ENCODE peak calls at places on chromosome 22, in five cellular contexts. One of them, this sample, is unnamed.

GRCh38 chr22:46250035-46250782 is at the start of gene CDPF1:
- DNase-seq in DMS153: peak
- DNase-seq in iris pigment epithelial cell: peak
- DNase-seq in AG08396: peak
- DNase-seq in NCI-H1105 treated with DMSO at 0.1 percent for 48 hours: peak
- DNase-seq in this sample: peak

GRCh38 chr22:29202231-29203192 is 3.2 kb upstream of the EMID1 start:
- DNase-seq in DMS153: peak
- DNase-seq in iris pigment epithelial cell: peak
- DNase-seq in AG08396: peak
- DNase-seq in NCI-H1105 treated with DMSO at 0.1 percent for 48 hours: no peak
- DNase-seq in this sample: peak

GRCh38 chr22:45473626-45474237 is 29.0 kb upstream of the FBLN1 start:
- DNase-seq in DMS153: no peak
- DNase-seq in iris pigment epithelial cell: no peak
- DNase-seq in AG08396: no peak
- DNase-seq in NCI-H1105 treated with DMSO at 0.1 percent for 48 hours: no peak
- DNase-seq in this sample: no peak

GRCh38 chr22:42399315-42400271 is 32.6 kb downstream of the NFAM1 start:
- DNase-seq in DMS153: peak
- DNase-seq in iris pigment epithelial cell: no peak
- DNase-seq in AG08396: no peak
- DNase-seq in NCI-H1105 treated with DMSO at 0.1 percent for 48 hours: peak
- DNase-seq in this sample: no peak

GRCh38 chr22:19853879-19854777 is 546 bp downstream of the GNB1L start:
- DNase-seq in DMS153: no peak
- DNase-seq in iris pigment epithelial cell: peak
- DNase-seq in AG08396: no peak
- DNase-seq in NCI-H1105 treated with DMSO at 0.1 percent for 48 hours: no peak
- DNase-seq in this sample: no peak

GRCh38 chr22:29306830-29307657 is 594 bp downstream of the GAS2L1 start:
- DNase-seq in DMS153: peak
- DNase-seq in iris pigment epithelial cell: peak
- DNase-seq in AG08396: peak
- DNase-seq in NCI-H1105 treated with DMSO at 0.1 percent for 48 hours: peak
- DNase-seq in this sample: peak

GRCh38 chr22:38758276-38758945 is 2.6 kb upstream of the SUN2 start:
- DNase-seq in DMS153: no peak
- DNase-seq in iris pigment epithelial cell: no peak
- DNase-seq in AG08396: no peak
- DNase-seq in NCI-H1105 treated with DMSO at 0.1 percent for 48 hours: no peak
- DNase-seq in this sample: peak

GRCh38 chr22:26547426-26547825 is 35.2 kb upstream of the TFIP11 start:
- DNase-seq in DMS153: no peak
- DNase-seq in iris pigment epithelial cell: no peak
- DNase-seq in AG08396: no peak
- DNase-seq in NCI-H1105 treated with DMSO at 0.1 percent for 48 hours: no peak
- DNase-seq in this sample: peak

GRCh38 chr22:26756675-26757293 is 99.4 kb downstream of the MIAT start:
- DNase-seq in DMS153: no peak
- DNase-seq in iris pigment epithelial cell: peak
- DNase-seq in AG08396: peak
- DNase-seq in NCI-H1105 treated with DMSO at 0.1 percent for 48 hours: no peak
- DNase-seq in this sample: peak

GRCh38 chr22:49406879-49407587 is 420.6 kb downstream of the BRD1 start:
- DNase-seq in DMS153: no peak
- DNase-seq in iris pigment epithelial cell: no peak
- DNase-seq in AG08396: no peak
- DNase-seq in NCI-H1105 treated with DMSO at 0.1 percent for 48 hours: no peak
- DNase-seq in this sample: no peak

GRCh38 chr22:35887296-35887875 is 141.2 kb downstream of the RBFOX2 start:
- DNase-seq in DMS153: no peak
- DNase-seq in iris pigment epithelial cell: peak
- DNase-seq in AG08396: no peak
- DNase-seq in NCI-H1105 treated with DMSO at 0.1 percent for 48 hours: no peak
- DNase-seq in this sample: no peak

GRCh38 chr22:35599364-35599763 is 17.8 kb downstream of the MB start:
- DNase-seq in DMS153: no peak
- DNase-seq in iris pigment epithelial cell: no peak
- DNase-seq in AG08396: no peak
- DNase-seq in NCI-H1105 treated with DMSO at 0.1 percent for 48 hours: no peak
- DNase-seq in this sample: no peak

GRCh38 chr22:35354068-35354467 is 26.8 kb upstream of the HMOX1 start:
- DNase-seq in DMS153: no peak
- DNase-seq in iris pigment epithelial cell: no peak
- DNase-seq in AG08396: no peak
- DNase-seq in NCI-H1105 treated with DMSO at 0.1 percent for 48 hours: no peak
- DNase-seq in this sample: no peak

GRCh38 chr22:32589007-32589406 is 114.4 kb downstream of the FBXO7 start:
- DNase-seq in DMS153: no peak
- DNase-seq in iris pigment epithelial cell: peak
- DNase-seq in AG08396: no peak
- DNase-seq in NCI-H1105 treated with DMSO at 0.1 percent for 48 hours: no peak
- DNase-seq in this sample: no peak

GRCh38 chr22:19705181-19705934 is 8.9 kb upstream of the SEPTIN5 start:
- DNase-seq in DMS153: no peak
- DNase-seq in iris pigment epithelial cell: no peak
- DNase-seq in AG08396: no peak
- DNase-seq in NCI-H1105 treated with DMSO at 0.1 percent for 48 hours: no peak
- DNase-seq in this sample: no peak

GRCh38 chr22:49462291-49462690 is 365.4 kb downstream of the BRD1 start:
- DNase-seq in DMS153: no peak
- DNase-seq in iris pigment epithelial cell: no peak
- DNase-seq in AG08396: no peak
- DNase-seq in NCI-H1105 treated with DMSO at 0.1 percent for 48 hours: no peak
- DNase-seq in this sample: no peak

This sample was measured in activated naive CD8-positive, alpha-beta T cell treated with anti-CD3 and anti-CD28 coated beads, Interleukin-2, amount 10 ng/mL, durations not matched to agents 7 days and 5 days.